ENCODE peak calls at places on chromosomes 4 and X, in nine cellular contexts. G, V, P, O, R, L, U, Z and X are unnamed samples.

GRCh38 chr4:93791570-93792195 is 36.9 kb upstream of the ATOH1 start:
- DNase-seq in R (peak; percentile 43), V (peak; percentile 3), G (no peak), U (peak; percentile 37), O (peak; percentile 21), P (no peak), Z (peak; percentile 49), L (peak; percentile 63), X (peak; percentile 25)

GRCh38 chr4:181301735-181302380 is 941.3 kb upstream of the TENM3 start:
- DNase-seq in P (no peak), R (peak; percentile 1), Z (peak; percentile 2), U (peak; percentile 20), G (peak; percentile 17), L (peak; percentile 34), V (peak; percentile 0), O (no peak), X (no peak)

GRCh38 chrX:8738588-8739189 is 6.8 kb upstream of the ANOS1 start:
- DNase-seq in U (peak; percentile 5), P (no peak), G (no peak), R (peak; percentile 25), L (no peak), O (no peak), V (peak; percentile 4), Z (peak; percentile 18), X (peak; percentile 18)

GRCh38 chrX:118418811-118419251 is 72.9 kb downstream of the WDR44 start:
- DNase-seq in R (no peak), G (no peak), V (no peak), U (no peak), L (no peak), O (no peak), P (no peak), Z (no peak), X (no peak)

GRCh38 chr4:153227501-153227900 is 23.3 kb downstream of the TRIM2 start:
- DNase-seq in P (no peak), R (no peak), Z (no peak), L (no peak), U (no peak), G (no peak), O (no peak), V (no peak), X (no peak)

GRCh38 chr4:133147365-133147821 is 1.7 kb upstream of the PCDH10 start:
- DNase-seq in O (peak; percentile 16), G (no peak), P (no peak), Z (no peak), L (no peak), R (no peak), U (no peak), V (no peak), X (no peak)

GRCh38 chr4:42280327-42281095 is 116.8 kb upstream of the SHISA3 start:
- DNase-seq in V (no peak), O (no peak), U (peak; percentile 24), Z (peak; percentile 37), R (peak; percentile 6), G (no peak), L (peak; percentile 47), P (no peak), X (no peak)

GRCh38 chrX:2677764-2678163 is 13.3 kb upstream of the CD99 start:
- DNase-seq in G (peak; percentile 74), R (no peak), Z (peak; percentile 99), U (no peak), L (no peak), O (no peak), P (no peak), V (no peak), X (no peak)

GRCh38 chr4:39730067-39730466 is 32.1 kb downstream of the UBE2K start:
- DNase-seq in O (no peak), U (no peak), L (no peak), P (no peak), G (no peak), V (no peak), R (no peak), Z (no peak), X (no peak)